ENCODE peak calls at places on chromosomes 13 and 19, in six cellular contexts. K is gastrocnemius medialis, X is breast epithelium, D is right lobe of liver, A is thyroid gland, O is body of pancreas. G is an unnamed sample.

GRCh38 chr19:44876930-44877530 is 14.0 kb upstream of the TOMM40 start:
- DNase-seq in K (no peak), X (no peak), D (no peak), A (no peak), O (no peak), G (no peak)

GRCh38 chr13:77728265-77728966 is 30.9 kb downstream of the SLAIN1 start:
- DNase-seq in K (no peak), X (no peak), D (no peak), A (no peak), O (no peak), G (no peak)

GRCh38 chr19:30669329-30670010 is 297.3 kb downstream of the ZNF536 start:
- DNase-seq in K (no peak), X (peak; percentile 45), D (peak; percentile 56), A (peak; percentile 72), O (peak; percentile 60), G (peak; percentile 80)

GRCh38 chr13:27393101-27393500 is 31.3 kb upstream of the GTF3A start:
- DNase-seq in K (no peak), X (no peak), D (no peak), A (no peak), O (no peak), G (no peak)

GRCh38 chr13:95204231-95204765 is 97.0 kb downstream of the ABCC4 start:
- DNase-seq in K (no peak), X (no peak), D (no peak), A (no peak), O (no peak), G (no peak)

GRCh38 chr19:44532819-44533218 is 3.3 kb upstream of the CEACAM20 start:
- DNase-seq in K (no peak), X (no peak), D (no peak), A (no peak), O (no peak), G (no peak)

GRCh38 chr13:59673301-59673700 is 490.4 kb downstream of the DIAPH3 start:
- DNase-seq in K (no peak), X (no peak), D (no peak), A (no peak), O (no peak), G (no peak)

GRCh38 chr19:46860846-46861690 is at the start of gene ARHGAP35:
- DNase-seq in K (no peak), X (no peak), D (peak; percentile 76), A (no peak), O (peak; percentile 22), G (peak; percentile 41)

GRCh38 chr19:54179921-54180452 is 7.0 kb upstream of the TMC4 start:
- DNase-seq in K (no peak), X (no peak), D (no peak), A (no peak), O (peak; percentile 58), G (no peak)

GRCh38 chr13:94112227-94112626 is 367.3 kb downstream of the DCT start:
- DNase-seq in K (no peak), X (no peak), D (no peak), A (no peak), O (peak; percentile 29), G (no peak)

GRCh38 chr19:13781547-13781946 is 7.3 kb downstream of the C19orf53 start:
- DNase-seq in K (peak; percentile 48), X (peak; percentile 60), D (no peak), A (peak; percentile 52), O (peak; percentile 51), G (peak; percentile 67)

GRCh38 chr13:75792526-75793187 is 156.5 kb downstream of the LMO7 start:
- DNase-seq in K (no peak), X (no peak), D (peak; percentile 70), A (peak; percentile 19), O (peak; percentile 42), G (no peak)

GRCh38 chr13:77026783-77027621 is at the start of gene FBXL3:
- DNase-seq in K (peak; percentile 80), X (peak; percentile 81), D (peak; percentile 86), A (peak; percentile 83), O (peak; percentile 83), G (peak; percentile 89)

GRCh38 chr19:46390866-46391265 is 22.5 kb downstream of the CCDC8 start:
- DNase-seq in K (no peak), X (no peak), D (no peak), A (no peak), O (no peak), G (peak; percentile 26)

GRCh38 chr13:77516342-77516789 is 19.1 kb upstream of the SCEL start:
- DNase-seq in K (no peak), X (no peak), D (no peak), A (peak; percentile 80), O (no peak), G (no peak)

GRCh38 chr13:53064721-53065120 is 36.1 kb downstream of the OLFM4 start:
- DNase-seq in K (peak; percentile 41), X (no peak), D (no peak), A (no peak), O (peak; percentile 83), G (no peak)

GRCh38 chr13:40611004-40611403 is 55.4 kb downstream of the FOXO1 start:
- DNase-seq in K (no peak), X (no peak), D (no peak), A (no peak), O (no peak), G (no peak)

GRCh38 chr13:40613192-40613818 is 53.1 kb downstream of the FOXO1 start:
- DNase-seq in K (peak; percentile 38), X (no peak), D (no peak), A (peak; percentile 56), O (peak; percentile 67), G (no peak)

GRCh38 chr13:40615619-40616018 is 50.8 kb downstream of the FOXO1 start:
- DNase-seq in K (no peak), X (no peak), D (no peak), A (no peak), O (no peak), G (no peak)

GRCh38 chr13:40611635-40612422 is 54.6 kb downstream of the FOXO1 start:
- DNase-seq in K (no peak), X (no peak), D (no peak), A (no peak), O (no peak), G (no peak)

DNA sequence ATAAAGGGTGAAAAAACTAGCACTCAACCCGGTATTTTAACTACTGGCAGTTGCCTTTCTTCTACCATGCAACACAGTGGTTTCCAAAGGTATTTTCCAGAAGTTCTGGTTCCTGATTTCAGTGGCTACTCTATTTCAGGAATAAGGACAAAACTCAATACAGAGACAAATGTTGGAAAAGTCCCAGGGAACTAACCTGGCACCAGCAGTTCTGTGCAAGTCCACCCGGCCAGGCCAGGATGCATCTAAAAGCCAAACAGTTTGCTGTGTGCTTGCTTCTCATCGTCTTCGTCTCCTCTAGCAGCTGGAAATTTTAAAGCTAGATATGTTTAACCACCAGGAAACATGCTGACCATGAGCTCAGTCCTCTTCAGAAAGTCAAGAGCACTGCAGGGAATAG is 52.5 kb downstream of the FOXO1 start:
- DNase-seq in K (peak; percentile 39), X (no peak), D (peak; percentile 63), A (peak; percentile 31), O (no peak), G (no peak)
- H3K4me1 ChIP-seq in K (peaks cover 100% of the 10 kb centered on the region), X (no peaks in the 10 kb centered on the region), D (peaks cover 13% of the 10 kb centered on the region), A (peaks cover 54% of the 10 kb centered on the region), O (peaks cover 67% of the 10 kb centered on the region), G (peaks cover 47% of the 10 kb centered on the region)

GRCh38 chr19:4264812-4265211 is 14.3 kb upstream of the SHD start:
- DNase-seq in K (no peak), X (no peak), D (no peak), A (no peak), O (no peak), G (no peak)

GRCh38 chr19:4268816-4269430 is 10.1 kb upstream of the SHD start:
- DNase-seq in K (no peak), X (no peak), D (no peak), A (no peak), O (no peak), G (no peak)

GRCh38 chr19:4267901-4268815 is 10.9 kb upstream of the SHD start:
- DNase-seq in K (no peak), X (no peak), D (peak; percentile 95), A (no peak), O (peak; percentile 72), G (no peak)

GRCh38 chr19:4266253-4267000 is 12.6 kb upstream of the SHD start:
- DNase-seq in K (no peak), X (no peak), D (no peak), A (no peak), O (no peak), G (no peak)

DNA sequence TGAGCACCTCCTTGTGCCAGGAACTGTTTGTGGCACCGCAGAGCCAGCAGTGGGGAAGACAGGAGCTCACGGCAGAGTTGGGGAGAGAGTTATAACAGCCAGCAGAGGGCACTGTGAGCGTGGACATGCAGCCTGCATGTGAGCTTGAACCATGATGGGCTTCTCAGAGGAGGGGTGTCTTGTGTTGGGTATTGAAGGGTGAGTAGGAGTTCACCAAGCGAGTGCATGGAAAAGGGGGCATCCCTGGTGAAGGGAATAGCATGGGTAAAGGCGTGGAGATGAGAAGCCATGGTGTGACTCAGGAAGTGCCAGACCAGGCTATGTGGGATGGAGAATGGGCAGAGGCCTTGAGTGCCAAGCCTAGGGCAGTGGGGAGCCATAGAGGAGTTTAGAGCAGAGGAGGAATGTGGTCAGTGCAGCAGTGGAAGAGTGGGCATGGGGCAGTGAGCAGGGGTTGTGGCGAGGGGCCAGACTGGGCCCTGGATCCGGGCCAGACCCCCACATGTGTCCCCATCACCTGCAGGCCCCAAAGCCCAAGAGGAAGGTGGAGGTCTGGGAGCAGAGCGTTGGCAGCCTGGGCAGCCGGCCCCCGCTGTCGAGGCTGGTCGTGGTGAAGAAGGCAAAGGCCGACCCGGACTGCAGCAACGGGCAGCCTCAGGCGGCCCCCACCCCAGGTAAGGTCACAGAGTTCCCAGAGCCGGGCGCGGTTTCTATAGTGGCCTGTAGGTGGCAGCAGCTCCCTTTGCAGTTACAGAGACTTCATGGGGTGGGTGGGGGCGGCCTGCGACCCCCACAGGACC is 11.8 kb upstream of the SHD start:
- DNase-seq in K (no peak), X (peak; percentile 32), D (peak; percentile 77), A (peak; percentile 37), O (peak; percentile 39), G (peak; percentile 65)
- TF ChIP-seq POLR2A in K (no peak), X (no peak), D (no peak), A (no peak), O (no peak), G (no peak)

GRCh38 chr19:16066611-16067104 is 9.6 kb upstream of the TPM4 start:
- DNase-seq in K (no peak), X (no peak), D (no peak), A (no peak), O (no peak), G (no peak)
- TF ChIP-seq CTCF in K (no peak), X (no peak), D (peak; percentile 37), A (no peak), O (peak; percentile 23), G (no peak)

DNA sequence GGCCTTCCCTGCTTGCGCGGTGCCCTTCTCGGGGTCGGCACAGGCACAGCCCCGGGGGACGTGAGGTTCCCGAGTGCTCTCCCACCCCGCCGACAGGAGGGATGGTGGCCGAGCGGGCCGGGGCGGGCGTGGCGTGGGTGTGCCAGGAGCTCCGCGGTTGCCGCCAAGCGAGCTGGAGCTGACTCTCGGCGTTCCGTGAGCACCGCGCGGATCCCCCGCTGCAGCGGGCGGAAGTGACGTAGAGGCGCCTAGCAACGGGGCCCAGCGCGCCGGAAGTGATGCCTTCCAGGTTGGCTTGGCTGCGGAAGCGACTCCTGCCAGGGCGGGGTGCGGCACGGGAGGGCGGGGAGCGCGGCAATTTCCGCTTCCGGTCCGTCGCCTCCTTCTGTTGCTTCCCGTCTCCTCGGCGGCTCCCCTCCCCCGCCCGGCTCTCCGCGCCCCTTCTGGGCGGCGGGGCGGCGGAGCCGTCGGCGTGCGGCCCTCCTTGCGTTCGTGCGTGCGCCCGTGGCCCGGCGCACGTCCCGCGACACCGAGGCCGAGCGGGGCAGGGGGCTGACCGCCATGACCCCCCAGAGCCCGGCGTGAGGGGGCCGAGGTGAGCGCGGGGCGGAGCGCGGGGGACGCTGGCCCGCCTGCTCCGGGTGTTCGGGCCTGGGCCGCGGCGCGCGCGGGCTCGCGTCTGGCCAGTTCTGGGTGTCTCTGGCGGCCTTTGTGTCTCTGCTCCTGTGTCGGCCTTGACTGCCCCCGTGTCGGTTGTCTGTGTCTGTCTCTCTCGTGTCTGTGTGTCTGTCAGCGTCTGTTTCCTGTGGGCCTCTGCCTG is at the start of gene EPN1:
- DNase-seq in K (peak; percentile 95), X (peak; percentile 91), D (peak; percentile 98), A (peak; percentile 98), O (peak; percentile 98), G (peak; percentile 97)
- H3K4me1 ChIP-seq in K (peaks cover 31% of the 10 kb centered on the region), X (no peaks in the 10 kb centered on the region), D (peaks cover 40% of the 10 kb centered on the region), A (peaks cover 21% of the 10 kb centered on the region), O (peaks cover 54% of the 10 kb centered on the region), G (peaks cover 12% of the 10 kb centered on the region)